ENCODE peak calls at places on chromosomes 3 and 15, in eight cellular contexts. W is GM13976; E is iris pigment epithelial cell; Z is activated naive CD4-positive, alpha-beta T cell treated with anti-CD3 and anti-CD28 coated beads, Interleukin-2, amount 10 ng/mL, durations not matched to agents 7 days and 5 days; Q is GM04503; Y is stimulated activated naive CD8-positive, alpha-beta T cell treated with anti-CD3 and anti-CD28 coated beads, Interleukin-15, Interleukin-2, amounts not matched to agents 100 U/mL and 50 U/mL, for 24 hours; N is EL; B is M059J. U is an unnamed sample.

GRCh38 chr15:77617507-77618285 is 15.0 kb downstream of the LINGO1 start:
- DNase-seq in W (no peak), E (peak), Z (no peak), Q (no peak), Y (peak), N (peak), B (no peak), U (no peak)

GRCh38 chr3:9208713-9209112 is 40.7 kb downstream of the SRGAP3 start:
- DNase-seq in W (no peak), E (no peak), Z (no peak), Q (no peak), Y (no peak), N (no peak), B (no peak), U (no peak)

GRCh38 chr15:74449643-74450205 is 11.2 kb downstream of the UBL7 start:
- DNase-seq in W (no peak), E (no peak), Z (no peak), Q (no peak), Y (no peak), N (no peak), B (no peak), U (no peak)

GRCh38 chr3:191461113-191461595 is at the start of gene PYDC2:
- DNase-seq in W (no peak), E (no peak), Z (no peak), Q (no peak), Y (no peak), N (no peak), B (no peak), U (no peak)

GRCh38 chr15:97909291-97909891 is 51.1 kb upstream of the ARRDC4 start:
- DNase-seq in W (peak), E (peak), Z (peak), Q (peak), Y (peak), N (peak), B (peak), U (no peak)

GRCh38 chr3:46264002-46264401 is 21.7 kb downstream of the CCR3 start:
- DNase-seq in W (no peak), E (no peak), Z (no peak), Q (no peak), Y (no peak), N (no peak), B (no peak), U (no peak)

GRCh38 chr3:8494332-8494731 is 7.3 kb upstream of the LMCD1 start:
- DNase-seq in W (no peak), E (no peak), Z (no peak), Q (no peak), Y (no peak), N (no peak), B (no peak), U (no peak)

GRCh38 chr3:15051531-15051930 is 13.6 kb downstream of the MRPS25 start:
- DNase-seq in W (peak), E (peak), Z (peak), Q (no peak), Y (peak), N (peak), B (peak), U (no peak)

GRCh38 chr15:43943511-43943910 is 116.7 kb downstream of the WDR76 start:
- DNase-seq in W (no peak), E (no peak), Z (no peak), Q (peak), Y (no peak), N (no peak), B (no peak), U (no peak)

GRCh38 chr15:85172846-85173490 is 191.3 kb downstream of the PDE8A start:
- DNase-seq in W (no peak), E (no peak), Z (no peak), Q (no peak), Y (no peak), N (peak), B (peak), U (no peak)

GRCh38 chr3:64832098-64832497 is 144.3 kb upstream of the ADAMTS9 start:
- DNase-seq in W (no peak), E (no peak), Z (no peak), Q (no peak), Y (no peak), N (no peak), B (no peak), U (no peak)

GRCh38 chr15:80404719-80405553 is 754 bp downstream of the ARNT2 start:
- DNase-seq in W (peak), E (no peak), Z (no peak), Q (no peak), Y (peak), N (peak), B (peak), U (no peak)

GRCh38 chr3:159749406-159749805 is 239.2 kb upstream of the IL12A start:
- DNase-seq in W (no peak), E (no peak), Z (no peak), Q (no peak), Y (no peak), N (no peak), B (no peak), U (no peak)

GRCh38 chr3:196093271-196094111 is 11.6 kb upstream of the TFRC start:
- DNase-seq in W (no peak), E (peak), Z (no peak), Q (no peak), Y (no peak), N (no peak), B (no peak), U (no peak)

GRCh38 chr15:77497108-77497737 is 76.5 kb downstream of the HMG20A start:
- DNase-seq in W (no peak), E (peak), Z (no peak), Q (peak), Y (no peak), N (peak), B (peak), U (peak)

GRCh38 chr3:66165679-66166078 is 55.1 kb upstream of the SLC25A26 start:
- DNase-seq in W (no peak), E (no peak), Z (no peak), Q (no peak), Y (no peak), N (no peak), B (no peak), U (no peak)

GRCh38 chr3:124395584-124396340 is 334.5 kb upstream of the UMPS start:
- DNase-seq in W (no peak), E (no peak), Z (no peak), Q (no peak), Y (no peak), N (peak), B (peak), U (no peak)

GRCh38 chr15:75224281-75224680 is 22.6 kb downstream of the C15orf39 start:
- DNase-seq in W (no peak), E (no peak), Z (no peak), Q (no peak), Y (no peak), N (no peak), B (no peak), U (no peak)

GRCh38 chr3:129441215-129441614 is 1.2 kb downstream of the IFT122 start:
- DNase-seq in W (no peak), E (peak), Z (peak), Q (no peak), Y (no peak), N (no peak), B (no peak), U (no peak)

U was measured in NCI-H2107.